ENCODE peak calls at places on chromosome 2, in six cellular contexts. M is DND-41, I is fibroblast of lung, G is PC-9, C is K562, S is GM12878. X is an unnamed sample.

GRCh38 chr2:1219901-1220691 is 193.2 kb upstream of the TPO start:
- DNase-seq in M (peak; percentile 15), I (peak; percentile 54), G (no peak), C (no peak), S (no peak), X (no peak)

GRCh38 chr2:100992262-100992661 is 9.8 kb upstream of the RPL31 start:
- DNase-seq in M (no peak), I (no peak), G (no peak), C (no peak), S (no peak), X (no peak)

GRCh38 chr2:191150451-191151314 is at the start of gene STAT4:
- DNase-seq in M (peak; percentile 76), I (no peak), G (peak; percentile 28), C (peak; percentile 4), S (peak; percentile 45), X (peak; percentile 67)

GRCh38 chr2:151730242-151730975 is 3.9 kb downstream of the NEB start:
- DNase-seq in M (no peak), I (peak; percentile 72), G (no peak), C (no peak), S (no peak), X (peak; percentile 64)

GRCh38 chr2:156810094-156810493 is 373.9 kb downstream of the GPD2 start:
- DNase-seq in M (no peak), I (no peak), G (no peak), C (no peak), S (no peak), X (no peak)

GRCh38 chr2:67574230-67574629 is 177.1 kb downstream of the ETAA1 start:
- DNase-seq in M (no peak), I (peak; percentile 63), G (no peak), C (no peak), S (no peak), X (peak; percentile 90)

GRCh38 chr2:215698566-215698965 is 262.7 kb upstream of the FN1 start:
- DNase-seq in M (no peak), I (peak; percentile 94), G (no peak), C (no peak), S (no peak), X (peak; percentile 100)

GRCh38 chr2:18404708-18405107 is 155.7 kb downstream of the RDH14 start:
- DNase-seq in M (no peak), I (no peak), G (no peak), C (peak; percentile 21), S (no peak), X (no peak)

GRCh38 chr2:196979976-196980375 is 53.5 kb upstream of the PGAP1 start:
- DNase-seq in M (no peak), I (no peak), G (no peak), C (no peak), S (no peak), X (no peak)

GRCh38 chr2:131590366-131590765 is 62.7 kb downstream of the CCDC74A start:
- DNase-seq in M (no peak), I (no peak), G (no peak), C (no peak), S (no peak), X (no peak)

GRCh38 chr2:113111121-113111520 is 16.3 kb upstream of the IL1RN start:
- DNase-seq in M (no peak), I (no peak), G (no peak), C (no peak), S (no peak), X (no peak)
- TF ChIP-seq EZH2 in M (no peak), I (no peak), G (no peak), C (no peak), S (no peak), X (no peak)

GRCh38 chr2:168201211-168201610 is 46.2 kb downstream of the STK39 start:
- DNase-seq in M (no peak), I (no peak), G (no peak), C (no peak), S (no peak), X (peak; percentile 87)
- H2AFZ ChIP-seq in M (no peak overlapping the region), I (no peak overlapping the region), G (no peak overlapping the region), C (no peak overlapping the region), S (no peak overlapping the region), X (no peak overlapping the region)

GRCh38 chr2:72919414-72920316 is 2.3 kb downstream of the EMX1 start:
- DNase-seq in M (no peak), I (peak; percentile 22), G (no peak), C (no peak), S (no peak), X (no peak)

GRCh38 chr2:72915907-72916742 is 1.2 kb upstream of the EMX1 start:
- DNase-seq in M (no peak), I (peak; percentile 21), G (peak; percentile 63), C (peak; percentile 66), S (no peak), X (no peak)

GRCh38 chr2:72917138-72917874 is at the start of gene EMX1:
- DNase-seq in M (no peak), I (no peak), G (peak; percentile 74), C (peak; percentile 72), S (no peak), X (no peak)

GRCh38 chr2:72916743-72917137 is 579 bp upstream of the EMX1 start:
- DNase-seq in M (no peak), I (no peak), G (no peak), C (no peak), S (no peak), X (no peak)

GRCh38 chr2:72917875-72918660 is 749 bp downstream of the EMX1 start:
- DNase-seq in M (no peak), I (no peak), G (no peak), C (no peak), S (no peak), X (no peak)
- TF ChIP-seq EZH2 in M (no peak), I (no peak), G (no peak), C (no peak), S (no peak), X (peak; percentile 100)

GRCh38 chr2:85134255-85135065 is 1.3 kb downstream of the TCF7L1 start:
- DNase-seq in M (no peak), I (peak; percentile 53), G (no peak), C (no peak), S (no peak), X (peak; percentile 35)
- H2AFZ ChIP-seq in M (no peak overlapping the region), I (no peak overlapping the region), G (no peak overlapping the region), C (no peak overlapping the region), S (no peak overlapping the region), X (peak overlapping the region; percentile 93)

DNA sequence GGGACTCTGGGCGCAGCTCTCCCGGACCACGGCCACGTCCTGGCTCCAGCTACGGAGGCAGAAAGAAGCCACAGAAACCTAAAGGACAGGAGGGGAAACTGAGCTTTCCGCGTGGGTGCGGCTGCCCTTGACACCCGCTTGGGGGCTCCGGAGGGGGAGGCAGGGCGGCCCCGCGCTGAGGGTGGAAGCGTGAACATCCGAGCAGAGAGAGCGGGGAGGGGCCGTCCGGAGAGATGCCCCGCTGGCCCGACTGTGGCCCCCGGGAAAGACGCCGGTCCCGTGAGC is 80.5 kb downstream of the GFPT1 start:
- DNase-seq in M (no peak), I (no peak), G (no peak), C (no peak), S (no peak), X (no peak)
- TF ChIP-seq EZH2 in M (no peak), I (no peak), G (no peak), C (no peak), S (no peak), X (no peak)

GRCh38 chr2:180061085-180061484 is 54.0 kb upstream of the CWC22 start:
- DNase-seq in M (no peak), I (no peak), G (no peak), C (no peak), S (no peak), X (no peak)
- H2AFZ ChIP-seq in M (no peak overlapping the region), I (no peak overlapping the region), G (no peak overlapping the region), C (no peak overlapping the region), S (no peak overlapping the region), X (no peak overlapping the region)